ENCODE peak calls at places on chromosomes 12 and 14, in four cellular contexts. D is pancreas, H is lower lobe of right lung, B is thyroid gland. Y is an unnamed sample.

GRCh38 chr12:62813031-62813829 is 121.7 kb downstream of the PPM1H start:
- DNase-seq in H (peak), B (peak), D (peak), Y (no peak)

GRCh38 chr12:123034865-123035264 is 54.4 kb downstream of the ARL6IP4 start:
- DNase-seq in D (no peak), B (no peak), H (no peak), Y (no peak)

GRCh38 chr12:90823859-90824258 is 131.1 kb downstream of the CCER1 start:
- DNase-seq in H (no peak), B (no peak), D (peak), Y (no peak)

GRCh38 chr12:20415641-20416040 is 47.3 kb downstream of the PDE3A start:
- DNase-seq in B (no peak), H (no peak), D (no peak), Y (no peak)

GRCh38 chr12:10130042-10130441 is at the start of gene CLEC7A:
- DNase-seq in D (no peak), B (no peak), H (no peak), Y (no peak)

GRCh38 chr12:114443607-114444421 is 37.9 kb upstream of the TBX5 start:
- DNase-seq in H (no peak), B (no peak), D (no peak), Y (no peak)

GRCh38 chr14:55121628-55122440 is 7.2 kb upstream of the LGALS3 start:
- DNase-seq in H (no peak), D (no peak), B (no peak), Y (no peak)

GRCh38 chr14:49427117-49427516 is 159.1 kb downstream of the RPS29 start:
- DNase-seq in D (no peak), H (no peak), B (no peak), Y (no peak)

GRCh38 chr12:40622246-40622838 is 69.9 kb upstream of the CNTN1 start:
- DNase-seq in H (peak), B (peak), D (peak), Y (no peak)

GRCh38 chr14:77988966-77989365 is 181.2 kb upstream of the NRXN3 start:
- DNase-seq in H (no peak), B (peak), D (no peak), Y (no peak)

GRCh38 chr12:21149849-21150248 is 18.9 kb downstream of the SLCO1B1 start:
- DNase-seq in B (no peak), D (no peak), H (no peak), Y (no peak)

GRCh38 chr12:86290615-86291014 is 34.4 kb upstream of the MGAT4C start:
- DNase-seq in D (no peak), B (no peak), H (no peak), Y (no peak)

GRCh38 chr12:2844786-2845185 is 10.0 kb upstream of the NRIP2 start:
- DNase-seq in D (no peak), B (no peak), H (no peak), Y (no peak)

GRCh38 chr12:33277386-33277785 is 162.2 kb downstream of the SYT10 start:
- DNase-seq in H (no peak), B (no peak), D (no peak), Y (no peak)

GRCh38 chr12:133023566-133023965 is 13.7 kb upstream of the ZNF84 start:
- DNase-seq in H (no peak), B (no peak), D (no peak), Y (no peak)

GRCh38 chr12:4214912-4215861 is 58.4 kb upstream of the CCND2 start:
- DNase-seq in D (no peak), H (peak), B (peak), Y (no peak)

GRCh38 chr12:106030210-106031175 is 108.3 kb downstream of the NUAK1 start:
- DNase-seq in D (no peak), H (no peak), B (no peak), Y (peak)

GRCh38 chr14:58740584-58740983 is 102.8 kb downstream of the DACT1 start:
- DNase-seq in H (no peak), D (no peak), B (peak), Y (no peak)

GRCh38 chr12:123938679-123939480 is 33.8 kb downstream of the CCDC92 start:
- DNase-seq in B (no peak), D (no peak), H (no peak), Y (no peak)

GRCh38 chr12:46260153-46260912 is 8.5 kb downstream of the SLC38A1 start:
- DNase-seq in D (no peak), H (no peak), B (no peak), Y (no peak)

GRCh38 chr14:94797887-94798286 is 28.0 kb upstream of the GSC start:
- DNase-seq in D (no peak), B (no peak), H (no peak), Y (no peak)

GRCh38 chr12:93662961-93663728 is 14.0 kb upstream of the CRADD start:
- DNase-seq in B (no peak), H (no peak), D (no peak), Y (no peak)

GRCh38 chr12:50110762-50111416 is 1.1 kb upstream of the COX14 start:
- DNase-seq in B (peak), H (peak), D (peak), Y (no peak)

GRCh38 chr14:104868060-104868740 is 3.1 kb downstream of the CEP170B start:
- DNase-seq in D (peak), H (peak), B (no peak), Y (no peak)

GRCh38 chr14:57983235-57983634 is 117.3 kb upstream of the SLC35F4 start:
- DNase-seq in B (no peak), H (no peak), D (no peak), Y (peak)

GRCh38 chr12:57089259-57090245 is 638 bp downstream of the NAB2 start:
- DNase-seq in B (peak), H (peak), D (peak), Y (no peak)

GRCh38 chr12:89949457-89950195 is 241.0 kb upstream of the ATP2B1 start:
- DNase-seq in B (no peak), D (no peak), H (no peak), Y (peak)

GRCh38 chr14:22478247-22478646 is 110.8 kb downstream of the DAD1 start:
- DNase-seq in B (no peak), D (no peak), H (no peak), Y (no peak)

GRCh38 chr12:55934773-55935172 is 3.8 kb downstream of the DGKA start:
- DNase-seq in B (no peak), D (no peak), H (no peak), Y (no peak)

GRCh38 chr12:52149182-52149641 is 42.6 kb downstream of the KRT80 start:
- DNase-seq in H (no peak), D (no peak), B (peak), Y (no peak)

GRCh38 chr12:52151153-52151858 is 40.5 kb downstream of the KRT80 start:
- DNase-seq in D (no peak), H (no peak), B (peak), Y (no peak)

GRCh38 chr12:52149651-52150241 is 42.1 kb downstream of the KRT80 start:
- DNase-seq in H (no peak), D (no peak), B (peak), Y (no peak)

GRCh38 chr12:52152905-52153317 is 38.9 kb downstream of the KRT80 start:
- DNase-seq in H (no peak), D (no peak), B (no peak), Y (no peak)

DNA sequence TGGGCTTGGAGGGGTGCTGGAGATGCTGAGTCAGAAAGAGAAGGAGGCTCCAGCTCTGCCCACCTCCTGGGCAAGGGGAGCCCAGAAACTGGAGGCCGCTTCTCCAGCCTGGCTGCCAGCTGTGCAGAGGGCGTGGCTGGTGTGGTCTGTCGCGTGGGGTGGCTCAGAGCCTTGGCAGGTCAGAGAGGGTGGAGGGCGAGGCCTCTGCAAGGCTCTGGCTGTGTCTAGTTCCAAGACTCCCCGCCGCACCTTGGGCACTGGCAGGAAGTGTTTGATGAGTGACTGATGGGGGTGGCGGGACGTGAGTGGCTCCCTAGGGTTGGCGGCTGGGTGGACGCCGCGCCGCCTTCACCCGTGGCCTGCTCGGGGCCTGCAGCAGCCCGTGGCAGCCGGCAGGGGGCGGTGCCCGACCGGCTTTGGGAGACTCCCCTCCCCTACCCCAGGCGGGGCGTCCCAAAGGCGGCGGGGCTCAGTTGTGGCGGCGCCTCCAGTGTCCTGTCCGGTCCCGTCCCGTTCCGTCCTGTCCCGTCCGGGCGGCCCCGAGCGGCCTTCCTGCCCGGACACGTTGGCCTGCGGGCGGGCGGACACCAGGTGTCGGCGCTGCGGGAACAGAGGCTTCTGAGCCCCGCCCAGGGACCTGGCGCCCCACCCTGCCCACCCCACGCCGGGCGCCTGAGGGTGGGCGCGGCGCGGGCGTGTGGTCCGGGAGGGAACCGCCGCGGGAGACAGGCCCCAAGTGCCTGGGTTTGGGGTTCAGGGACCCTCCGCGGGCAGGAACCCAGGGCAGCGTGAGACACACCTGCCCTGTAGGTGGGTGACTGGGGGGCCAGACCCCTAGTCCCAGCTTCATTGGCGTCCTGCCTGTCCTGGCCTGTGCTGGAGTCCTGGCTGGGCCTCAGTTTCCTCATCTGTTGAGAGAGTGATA is 39.7 kb downstream of the KRT80 start:
- DNase-seq in D (peak), H (peak), B (peak), Y (no peak)
- TF ChIP-seq CTCF in D (peak), H (peak), B (peak), Y (peak)

DNA sequence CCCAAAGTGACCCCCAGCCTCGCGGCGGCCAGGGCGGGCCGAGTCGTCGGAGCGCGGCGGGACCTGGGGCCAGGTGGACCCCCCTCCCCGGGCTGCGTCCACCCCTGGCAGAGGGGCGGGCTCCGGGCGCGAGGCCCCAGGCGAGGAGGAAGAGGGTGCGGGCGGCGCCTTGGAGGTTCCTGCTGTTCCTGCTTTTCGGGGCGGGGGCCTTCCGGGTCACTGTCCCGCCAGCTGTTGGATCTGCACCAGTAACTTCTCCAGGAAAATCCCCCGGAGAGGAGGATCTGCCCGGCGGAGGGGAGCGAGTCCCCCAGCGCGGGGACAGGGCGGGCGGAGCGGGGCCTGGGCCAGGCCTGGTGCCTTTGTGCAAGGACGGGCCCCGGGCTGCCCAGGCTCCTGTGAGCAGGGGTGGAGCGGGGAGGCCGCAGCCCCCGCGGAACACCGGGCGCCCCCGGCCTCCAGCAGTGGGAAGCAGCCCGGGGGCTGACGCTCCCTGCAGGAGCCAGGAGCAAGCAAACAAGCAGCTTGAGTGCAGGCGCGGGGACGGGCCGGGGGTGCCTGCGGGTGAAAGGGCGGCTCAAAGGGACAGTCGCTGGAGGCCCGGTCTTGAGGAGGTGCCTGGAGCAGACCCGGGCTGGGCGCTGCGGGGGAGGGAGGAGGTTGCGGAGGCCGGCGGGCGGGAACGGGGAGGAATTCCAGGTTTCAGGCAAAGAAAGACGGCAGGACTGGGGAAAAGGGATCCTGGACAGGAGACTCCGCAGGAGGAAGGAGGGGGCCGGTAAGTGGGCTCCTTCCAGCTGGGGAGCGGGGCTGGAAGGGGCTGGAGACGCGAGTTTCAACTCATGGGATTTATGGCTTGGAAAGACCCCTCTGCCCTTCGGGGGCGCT is 15.5 kb downstream of the TNFAIP2 start:
- DNase-seq in H (peak), D (peak), B (no peak), Y (no peak)
- H3K4me3 ChIP-seq in H (peak), D (no peak), B (no peak), Y (no peak)

DNA sequence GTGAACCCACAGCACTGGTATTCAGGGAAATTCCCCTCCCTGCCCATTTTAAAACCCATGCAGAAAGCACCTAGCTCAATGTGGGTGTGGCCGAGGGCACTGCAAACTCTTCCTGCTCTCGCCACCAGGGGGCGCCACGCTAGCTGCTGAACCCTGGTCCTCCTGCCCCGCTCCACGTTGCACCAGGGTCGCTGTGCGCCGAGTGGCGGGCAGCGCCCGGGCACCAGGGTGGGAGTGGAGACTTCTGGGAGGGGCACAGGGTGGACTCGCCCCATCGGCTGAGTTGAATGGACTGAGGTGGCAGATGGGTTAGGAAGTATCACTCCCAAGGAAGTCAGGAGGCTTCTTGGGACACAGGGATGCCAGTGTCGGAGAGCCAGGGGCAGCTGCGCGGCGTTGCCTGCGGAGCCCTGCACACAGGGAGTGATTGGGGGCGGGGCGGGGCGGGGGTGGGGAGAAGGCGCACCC is 48.1 kb upstream of the BCL11B start:
- DNase-seq in H (peak), D (peak), B (peak), Y (no peak)
- TF ChIP-seq CTCF in H (peak), D (peak), B (peak), Y (peak)

GRCh38 chr12:12996235-12996634 is 3.8 kb downstream of the HEBP1 start:
- DNase-seq in H (no peak), B (no peak), D (no peak), Y (no peak)

GRCh38 chr12:12997734-12998133 is 2.3 kb downstream of the HEBP1 start:
- DNase-seq in B (no peak), H (no peak), D (no peak), Y (no peak)

GRCh38 chr12:12999959-13000615 is at the start of gene HEBP1:
- DNase-seq in D (peak), H (peak), B (peak), Y (peak)

GRCh38 chr12:12999276-12999958 is 648 bp downstream of the HEBP1 start:
- DNase-seq in B (peak), D (no peak), H (no peak), Y (no peak)

GRCh38 chr12:12998248-12998647 is 1.8 kb downstream of the HEBP1 start:
- DNase-seq in D (no peak), B (no peak), H (no peak), Y (no peak)
- H3K4me3 ChIP-seq in D (peak), B (no peak), H (no peak), Y (no peak)

GRCh38 chr14:103512701-103513611 is 9.7 kb downstream of the CKB start:
- DNase-seq in B (peak), H (peak), D (peak), Y (no peak)
- TF ChIP-seq CTCF in B (no peak), H (no peak), D (no peak), Y (peak)

DNA sequence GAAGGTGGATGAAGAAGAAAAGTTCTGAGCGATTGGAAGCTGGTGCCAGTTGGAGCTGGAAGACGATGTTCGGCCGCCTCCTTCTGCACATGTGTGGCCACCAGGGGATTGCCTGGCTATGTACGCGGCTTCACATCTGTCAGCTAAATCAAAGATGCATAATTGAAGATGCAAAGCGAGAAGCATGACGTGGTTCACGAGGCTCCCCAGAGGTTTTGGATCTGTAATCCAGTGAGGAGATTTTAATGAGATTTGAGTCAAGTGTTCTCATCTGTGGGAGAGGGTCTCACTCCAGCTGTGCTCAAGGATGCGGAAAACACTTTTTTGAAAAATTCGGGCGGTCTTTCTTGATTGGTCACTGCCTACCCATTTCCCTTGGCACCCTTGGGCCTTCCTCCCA is 94.6 kb downstream of the PAX9 start:
- DNase-seq in H (no peak), B (no peak), D (no peak), Y (no peak)
- H3K4me3 ChIP-seq in H (no peak), B (no peak), D (no peak), Y (no peak)

GRCh38 chr12:79508622-79509021 is 182.1 kb downstream of the PAWR start:
- DNase-seq in D (no peak), H (no peak), B (no peak), Y (no peak)

GRCh38 chr12:79514730-79515525 is 175.8 kb downstream of the PAWR start:
- DNase-seq in H (no peak), B (no peak), D (no peak), Y (no peak)

GRCh38 chr12:79517363-79517762 is 173.4 kb downstream of the PAWR start:
- DNase-seq in B (no peak), H (no peak), D (no peak), Y (no peak)

GRCh38 chr12:79515526-79515935 is 175.2 kb downstream of the PAWR start:
- DNase-seq in B (no peak), H (no peak), D (no peak), Y (no peak)

GRCh38 chr12:79512068-79512467 is 178.7 kb downstream of the PAWR start:
- DNase-seq in B (no peak), D (no peak), H (no peak), Y (no peak)
- TF ChIP-seq CTCF in B (no peak), D (no peak), H (no peak), Y (peak)

GRCh38 chr14:76314521-76314951 is 61.4 kb upstream of the ESRRB start:
- DNase-seq in D (no peak), H (no peak), B (no peak), Y (no peak)
- H3K4me3 ChIP-seq in D (no peak), H (no peak), B (no peak), Y (no peak)

GRCh38 chr14:32200368-32201195 is 1.3 kb upstream of the RNU6-7 start:
- DNase-seq in D (no peak), H (no peak), B (no peak), Y (no peak)
- TF ChIP-seq CTCF in D (no peak), H (no peak), B (no peak), Y (no peak)